ENCODE peak calls at places on chromosome 17, in nine cellular contexts. A, D, Z, G, J, H, S, O and U are unnamed samples.

GRCh38 chr17:65515959-65516948 is 45.2 kb downstream of the AXIN2 start:
- DNase-seq in J (no peak), A (no peak), S (no peak), Z (peak; percentile 66), D (no peak), O (no peak), H (no peak), G (no peak), U (no peak)

GRCh38 chr17:71208111-71208704 is 912.6 kb upstream of the SOX9 start:
- DNase-seq in S (no peak), G (peak; percentile 22), J (no peak), H (no peak), A (peak; percentile 99), O (no peak), D (no peak), Z (peak; percentile 92), U (no peak)

GRCh38 chr17:29292992-29293889 is 707 bp downstream of the NUFIP2 start:
- DNase-seq in H (peak; percentile 63), S (peak; percentile 65), D (peak; percentile 71), J (peak; percentile 46), A (peak; percentile 51), O (peak; percentile 49), Z (peak; percentile 34), G (no peak), U (peak; percentile 31)

GRCh38 chr17:52147872-52148271 is 10.6 kb downstream of the CA10 start:
- DNase-seq in Z (no peak), G (no peak), S (no peak), H (no peak), O (no peak), D (no peak), J (no peak), A (peak; percentile 35), U (no peak)

GRCh38 chr17:57947369-57947768 is 7.8 kb downstream of the CUEDC1 start:
- DNase-seq in O (no peak), S (no peak), G (no peak), A (no peak), H (no peak), J (no peak), D (no peak), Z (no peak), U (no peak)

GRCh38 chr17:9862191-9862590 is 36.5 kb downstream of the GLP2R start:
- DNase-seq in S (no peak), Z (peak; percentile 2), O (no peak), G (no peak), J (no peak), A (no peak), H (no peak), D (no peak), U (no peak)

GRCh38 chr17:77691216-77692085 is 267.1 kb upstream of the TNRC6C start:
- DNase-seq in S (peak; percentile 36), G (no peak), Z (no peak), A (no peak), H (no peak), D (no peak), J (no peak), O (no peak), U (no peak)

GRCh38 chr17:81401727-81402529 is 6.7 kb downstream of the BAHCC1 start:
- DNase-seq in S (no peak), Z (no peak), A (no peak), D (no peak), O (no peak), G (no peak), H (peak; percentile 52), J (no peak), U (no peak)

GRCh38 chr17:74426551-74427047 is 5.3 kb upstream of the GPRC5C start:
- DNase-seq in H (no peak), A (no peak), O (no peak), D (no peak), S (no peak), G (no peak), Z (no peak), J (no peak), U (no peak)

GRCh38 chr17:57420674-57421392 is 164.5 kb downstream of the MSI2 start:
- DNase-seq in A (no peak), O (no peak), S (no peak), D (no peak), H (no peak), Z (no peak), J (peak; percentile 36), G (no peak), U (no peak)

GRCh38 chr17:17723354-17724261 is 42.4 kb downstream of the RAI1 start:
- DNase-seq in H (peak; percentile 62), Z (peak; percentile 90), G (no peak), S (no peak), O (no peak), J (no peak), A (peak; percentile 74), D (no peak), U (no peak)

GRCh38 chr17:12627776-12628491 is 37.8 kb upstream of the MYOCD start:
- DNase-seq in H (no peak), O (no peak), J (no peak), S (no peak), Z (peak; percentile 83), A (peak; percentile 74), G (no peak), D (no peak), U (no peak)

GRCh38 chr17:49450735-49451134 is 36.1 kb upstream of the PHB1 start:
- DNase-seq in J (no peak), Z (peak; percentile 35), G (no peak), S (no peak), O (no peak), H (no peak), A (peak; percentile 82), D (no peak), U (no peak)

GRCh38 chr17:68198931-68199836 is 48.7 kb upstream of the AMZ2 start:
- DNase-seq in G (no peak), S (no peak), Z (no peak), D (no peak), H (peak; percentile 30), A (peak; percentile 44), J (no peak), O (no peak), U (no peak)

GRCh38 chr17:42088736-42089135 is 9.5 kb downstream of the ZNF385C start:
- DNase-seq in Z (no peak), J (no peak), G (no peak), D (no peak), A (no peak), S (no peak), H (no peak), O (no peak), U (no peak)

GRCh38 chr17:42087042-42087701 is 11.1 kb downstream of the ZNF385C start:
- DNase-seq in O (no peak), D (no peak), G (no peak), S (no peak), Z (no peak), A (no peak), H (no peak), J (no peak), U (no peak)

GRCh38 chr17:42090964-42091790 is 7.1 kb downstream of the ZNF385C start:
- DNase-seq in O (no peak), D (no peak), J (no peak), G (no peak), S (no peak), Z (no peak), H (no peak), A (no peak), U (no peak)

GRCh38 chr17:42087736-42088705 is 10.3 kb downstream of the ZNF385C start:
- DNase-seq in Z (no peak), H (no peak), J (no peak), S (no peak), O (no peak), G (no peak), D (no peak), A (no peak), U (no peak)
- TF ChIP-seq CTCF in Z (no peak), H (no peak), J (no peak), S (no peak), O (no peak), G (no peak), D (no peak), A (no peak), U (no peak)

DNA sequence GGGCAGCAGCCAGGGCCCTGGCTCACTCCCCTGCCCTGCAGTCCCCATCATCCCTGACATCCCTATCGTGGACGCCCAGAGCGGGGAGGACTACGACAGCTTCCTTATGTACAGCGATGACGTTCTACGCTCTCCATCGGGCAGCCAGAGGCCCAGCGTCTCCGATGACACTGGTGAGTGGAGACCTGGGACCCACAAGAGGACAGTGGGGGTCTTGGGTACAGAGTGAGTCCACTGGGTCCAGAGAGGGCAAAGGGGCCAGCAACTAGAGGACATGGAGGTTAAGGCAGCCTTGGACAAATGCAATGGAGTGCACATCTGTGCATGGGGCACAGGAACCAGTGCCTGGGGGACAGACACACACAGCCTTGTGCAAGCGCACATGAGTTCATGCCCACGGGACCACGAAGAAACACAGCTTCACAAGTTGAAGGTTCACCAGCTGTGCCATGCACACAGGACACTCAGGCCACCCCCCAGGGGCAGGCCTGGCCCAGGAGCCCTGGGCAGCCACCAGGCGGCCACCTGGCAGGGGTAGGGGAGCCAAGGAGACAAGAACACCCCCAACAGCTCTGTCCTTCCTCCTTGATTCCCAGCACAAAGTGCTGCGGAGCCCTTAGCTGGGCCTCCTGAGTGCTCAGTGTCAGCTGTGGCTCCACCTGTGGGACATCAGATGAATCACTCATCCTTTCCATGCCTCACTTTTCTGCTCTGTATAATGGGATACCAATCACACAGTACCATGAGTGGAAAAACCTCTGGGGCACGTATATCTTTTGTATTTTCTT is 12.4 kb downstream of the GALK1 start:
- DNase-seq in Z (no peak), A (no peak), D (no peak), G (no peak), H (peak; percentile 65), S (no peak), O (no peak), J (no peak), U (no peak)
- TF ChIP-seq CTCF in Z (no peak), A (peak; percentile 21), D (no peak), G (no peak), H (peak; percentile 50), S (no peak), O (no peak), J (no peak), U (no peak)

GRCh38 chr17:79855331-79856124 is 16.3 kb upstream of the CBX4 start:
- DNase-seq in H (no peak), A (no peak), J (no peak), G (no peak), Z (no peak), D (no peak), S (no peak), O (no peak), U (no peak)
- TF ChIP-seq CTCF in H (no peak), A (no peak), J (no peak), G (no peak), Z (no peak), D (no peak), S (no peak), O (no peak), U (no peak)

DNA sequence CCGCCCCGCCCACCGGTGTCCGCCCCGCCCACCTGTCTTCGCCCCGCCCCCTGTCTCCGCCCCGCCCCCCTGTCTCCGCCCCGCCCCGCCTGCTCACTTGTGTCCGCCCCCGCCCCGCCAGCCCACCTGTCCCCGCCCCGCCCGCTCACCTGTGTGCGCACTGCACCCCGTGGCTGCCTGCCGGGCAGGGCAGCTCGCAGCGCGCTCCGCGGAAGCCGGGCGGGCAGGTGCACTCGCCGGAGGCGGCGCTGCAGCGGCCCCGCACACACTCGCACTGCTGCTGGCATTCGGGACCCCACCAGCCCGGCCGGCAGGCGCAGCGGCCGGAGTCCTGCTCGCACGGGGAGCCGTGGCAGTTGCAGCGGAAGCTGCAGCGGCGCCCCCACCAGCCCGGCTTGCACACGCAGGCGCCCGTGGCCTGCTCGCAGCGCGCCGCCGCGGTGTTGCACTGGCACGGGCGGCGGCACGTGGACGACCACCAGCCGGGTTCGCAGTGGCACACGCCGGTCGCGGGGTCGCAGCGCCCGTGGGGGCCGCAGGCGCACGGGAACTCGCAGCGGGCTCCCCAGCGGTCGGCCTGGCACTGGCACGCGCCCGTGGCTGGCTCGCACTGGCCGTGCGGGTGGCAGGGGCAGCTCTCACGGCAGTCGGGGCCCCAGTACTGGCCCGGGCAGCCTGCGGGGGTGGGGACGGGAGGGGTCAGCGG is 2.1 kb downstream of the SCARF1 start:
- DNase-seq in Z (no peak), O (no peak), S (no peak), H (peak; percentile 74), J (no peak), G (no peak), A (peak; percentile 85), D (no peak), U (no peak)
- TF ChIP-seq CTCF in Z (peak; percentile 6), O (peak; percentile 26), S (no peak), H (no peak), J (no peak), G (no peak), A (no peak), D (no peak), U (no peak)